ENCODE peak calls at places on chromosome 22, in nine cellular contexts. D is cardiac muscle cell; U is GM20000; W is type B pancreatic cell; S is CD8-positive, alpha-beta memory T cell; F is activated CD4-positive, alpha-beta T cell treated with anti-CD3 and anti-CD28 coated beads for 48 hours; Y is bronchial epithelial cell; V is activated CD8-positive, alpha-beta memory T cell treated with anti-CD3 and anti-CD28 coated beads, Interleukin-2, amount 50 U/mL, for 48 hours; Z is activated CD4-positive, alpha-beta memory T cell treated with anti-CD3 and anti-CD28 coated beads for 36 hours. O is an unnamed sample.

GRCh38 chr22:36658900-36659299 is 44.7 kb downstream of the CACNG2 start:
- DNase-seq in U (no peak), F (no peak), W (no peak), Z (no peak), D (peak), Y (peak), V (no peak), S (no peak), O (no peak)

GRCh38 chr22:46727813-46728364 is 10.2 kb downstream of the CERK start:
- DNase-seq in F (no peak), Z (no peak), D (no peak), W (no peak), U (no peak), S (no peak), Y (peak), V (no peak), O (no peak)

GRCh38 chr22:22926359-22927195 is 39.0 kb downstream of the IGLL5 start:
- DNase-seq in V (no peak), D (no peak), W (no peak), F (no peak), S (no peak), Z (no peak), U (no peak), Y (no peak), O (no peak)

GRCh38 chr22:17213976-17214375 is 5.3 kb downstream of the ADA2 start:
- DNase-seq in U (no peak), Z (peak), F (peak), W (no peak), V (peak), Y (no peak), S (peak), D (peak), O (no peak)

GRCh38 chr22:40107244-40107643 is 70.5 kb upstream of the TNRC6B start:
- DNase-seq in V (no peak), D (no peak), W (no peak), Y (no peak), S (no peak), Z (no peak), F (no peak), U (peak), O (no peak)

GRCh38 chr22:39598017-39598965 is 27.7 kb downstream of the CACNA1I start:
- DNase-seq in W (no peak), D (peak), F (peak), S (peak), Y (peak), V (peak), U (peak), Z (peak), O (no peak)

GRCh38 chr22:26406118-26406517 is 22.9 kb upstream of the ASPHD2 start:
- DNase-seq in Z (no peak), F (no peak), Y (no peak), S (no peak), V (no peak), U (no peak), D (no peak), W (no peak), O (no peak)

GRCh38 chr22:48596111-48596860 is 1231.4 kb downstream of the BRD1 start:
- DNase-seq in D (no peak), U (no peak), W (no peak), Z (no peak), F (no peak), S (no peak), V (no peak), Y (no peak), O (no peak)

GRCh38 chr22:50734343-50734771 is 3.6 kb upstream of the ACR start:
- DNase-seq in S (no peak), D (no peak), F (no peak), W (peak), Z (no peak), U (no peak), V (peak), Y (no peak), O (no peak)

GRCh38 chr22:20553947-20554741 is 46.7 kb downstream of the MED15 start:
- DNase-seq in Z (no peak), Y (no peak), F (no peak), W (no peak), S (no peak), V (no peak), U (no peak), D (no peak), O (no peak)

GRCh38 chr22:44057411-44057987 is 33.4 kb downstream of the PARVB start:
- DNase-seq in D (peak), Y (no peak), U (no peak), W (no peak), F (no peak), Z (no peak), V (no peak), S (no peak), O (no peak)

GRCh38 chr22:47210112-47210657 is 447.7 kb downstream of the TBC1D22A start:
- DNase-seq in Z (no peak), D (no peak), S (peak), V (peak), W (peak), U (no peak), F (no peak), Y (no peak), O (peak)

GRCh38 chr22:49113758-49114157 is 713.9 kb downstream of the BRD1 start:
- DNase-seq in U (no peak), D (no peak), V (peak), Z (no peak), S (no peak), Y (no peak), F (no peak), W (no peak), O (no peak)

GRCh38 chr22:26805131-26805530 is 147.7 kb downstream of the MIAT start:
- DNase-seq in D (no peak), F (no peak), U (no peak), Z (no peak), Y (peak), V (no peak), W (no peak), S (no peak), O (no peak)

GRCh38 chr22:35746946-35747703 is 29.5 kb downstream of the APOL5 start:
- DNase-seq in Y (no peak), U (no peak), S (no peak), V (no peak), W (no peak), F (no peak), Z (no peak), D (no peak), O (no peak)

GRCh38 chr22:23532756-23533155 is 47.3 kb downstream of the IGLL1 start:
- DNase-seq in V (no peak), U (no peak), W (no peak), F (no peak), S (no peak), Y (no peak), D (no peak), Z (no peak), O (no peak)

GRCh38 chr22:18070556-18071306 is 7.1 kb upstream of the PEX26 start:
- DNase-seq in Z (no peak), U (no peak), S (no peak), V (no peak), Y (peak), F (peak), W (no peak), D (no peak), O (no peak)

GRCh38 chr22:35967046-35967397 is 61.6 kb downstream of the RBFOX2 start:
- DNase-seq in S (no peak), V (no peak), U (no peak), Z (no peak), Y (no peak), F (no peak), W (no peak), D (no peak), O (no peak)

GRCh38 chr22:25377699-25378098 is 158.3 kb downstream of the CRYBB2 start:
- DNase-seq in V (no peak), D (no peak), S (no peak), Z (no peak), W (no peak), U (no peak), F (no peak), Y (no peak), O (no peak)

GRCh38 chr22:37139762-37140161 is 10.0 kb downstream of the IL2RB start:
- DNase-seq in Z (peak), W (no peak), S (no peak), F (no peak), D (no peak), Y (no peak), V (no peak), U (no peak), O (no peak)

GRCh38 chr22:22003233-22003632 is 20.6 kb upstream of the TOP3B start:
- DNase-seq in Y (no peak), D (no peak), W (no peak), F (no peak), U (no peak), S (no peak), Z (no peak), V (no peak), O (no peak)

GRCh38 chr22:50186789-50187523 is 1.2 kb downstream of the TRABD start:
- DNase-seq in Y (no peak), U (no peak), W (no peak), Z (peak), D (no peak), F (peak), V (no peak), S (peak), O (no peak)

GRCh38 chr22:28600546-28601143 is 79.0 kb downstream of the TTC28 start:
- DNase-seq in W (no peak), U (peak), S (no peak), F (no peak), V (no peak), Z (no peak), D (peak), Y (peak), O (no peak)

GRCh38 chr22:17945851-17946690 is 78.3 kb downstream of the MICAL3 start:
- DNase-seq in F (no peak), V (no peak), U (no peak), S (no peak), Y (no peak), D (no peak), Z (no peak), W (no peak), O (no peak)

GRCh38 chr22:32533265-32534068 is 58.9 kb downstream of the FBXO7 start:
- DNase-seq in Z (no peak), F (no peak), W (no peak), V (no peak), Y (no peak), U (no peak), D (peak), S (no peak), O (no peak)

GRCh38 chr22:31726692-31727091 is 23.2 kb downstream of the PRR14L start:
- DNase-seq in D (no peak), U (no peak), V (no peak), Z (no peak), W (no peak), Y (no peak), S (no peak), F (no peak), O (no peak)

GRCh38 chr22:44530106-44530505 is 32.1 kb upstream of the RTL6 start:
- DNase-seq in S (no peak), V (no peak), Y (no peak), Z (no peak), U (no peak), F (no peak), W (no peak), D (no peak), O (no peak)

GRCh38 chr22:47221840-47222615 is 459.6 kb downstream of the TBC1D22A start:
- DNase-seq in Z (no peak), Y (no peak), W (no peak), F (no peak), S (peak), V (peak), U (no peak), D (no peak), O (peak)

GRCh38 chr22:37686002-37686982 is at the start of gene NOL12:
- DNase-seq in S (peak), W (peak), V (peak), F (peak), Z (peak), D (peak), U (peak), Y (peak), O (no peak)

GRCh38 chr22:35915477-35916013 is 113.1 kb downstream of the RBFOX2 start:
- DNase-seq in U (no peak), S (no peak), Z (no peak), Y (peak), D (no peak), V (no peak), F (no peak), W (no peak), O (no peak)

GRCh38 chr22:25068701-25069100 is 116.2 kb downstream of the KIAA1671 start:
- DNase-seq in W (no peak), Y (no peak), S (peak), D (no peak), F (peak), V (no peak), U (no peak), Z (peak), O (no peak)

GRCh38 chr22:24772493-24773220 is 1.9 kb downstream of the PIWIL3 start:
- DNase-seq in W (no peak), V (peak), D (peak), U (no peak), Z (no peak), F (no peak), S (no peak), Y (peak), O (no peak)

GRCh38 chr22:49589301-49589700 is 238.4 kb downstream of the BRD1 start:
- DNase-seq in U (no peak), S (no peak), W (no peak), Z (no peak), Y (no peak), V (no peak), F (no peak), D (no peak), O (no peak)

GRCh38 chr22:39960791-39961746 is 872 bp downstream of the TMA7B start:
- DNase-seq in D (peak), U (peak), V (peak), S (peak), W (no peak), Y (peak), F (peak), Z (peak), O (no peak)

GRCh38 chr22:38923463-38924196 is 33.8 kb upstream of the APOBEC3A start:
- DNase-seq in F (no peak), D (peak), Z (no peak), W (no peak), S (no peak), V (no peak), Y (peak), U (no peak), O (no peak)

GRCh38 chr22:28774378-28774777 is 1.9 kb downstream of the CCDC117 start:
- DNase-seq in D (no peak), S (no peak), Y (no peak), Z (no peak), F (no peak), U (no peak), W (no peak), V (no peak), O (no peak)

GRCh38 chr22:30559889-30560288 is 13.3 kb upstream of the SEC14L6 start:
- DNase-seq in F (no peak), W (no peak), U (no peak), V (no peak), D (no peak), Y (no peak), Z (no peak), S (no peak), O (no peak)

GRCh38 chr22:45896961-45897538 is 79.9 kb downstream of the WNT7B start:
- DNase-seq in F (no peak), Z (no peak), V (no peak), S (peak), W (no peak), U (no peak), D (no peak), Y (no peak), O (no peak)

O was measured in vagina.